ENCODE peak calls at places on chromosome 12, in nine cellular contexts. One of them, this sample, is unnamed.

GRCh38 chr12:230925-231671 is 17.1 kb upstream of the SLC6A12 start:
- DNase-seq in stromal cell of bone marrow: no peak
- DNase-seq in naive thymus-derived CD8-positive, alpha-beta T cell: no peak
- DNase-seq in HL-60: no peak
- DNase-seq in activated T-helper 1 cell treated with anti-CD3 and anti-CD28 coated beads, Interleukin-2, amount 50 U/mL, for 16 hours: no peak
- DNase-seq in activated CD8-positive, alpha-beta memory T cell treated with anti-CD3 and anti-CD28 coated beads for 1 hour: no peak
- DNase-seq in left lung: no peak
- DNase-seq in stimulated activated CD8-positive, alpha-beta memory T cell treated with anti-CD3 and anti-CD28 coated beads, Interleukin-15, amount 100 ng/mL, for 24 hours: no peak
- DNase-seq in erythroblast: no peak
- DNase-seq in this sample: no peak

GRCh38 chr12:121872546-121873223 is 14.0 kb upstream of the HPD start:
- DNase-seq in stromal cell of bone marrow: peak
- DNase-seq in naive thymus-derived CD8-positive, alpha-beta T cell: no peak
- DNase-seq in HL-60: no peak
- DNase-seq in activated T-helper 1 cell treated with anti-CD3 and anti-CD28 coated beads, Interleukin-2, amount 50 U/mL, for 16 hours: no peak
- DNase-seq in activated CD8-positive, alpha-beta memory T cell treated with anti-CD3 and anti-CD28 coated beads for 1 hour: no peak
- DNase-seq in left lung: peak
- DNase-seq in stimulated activated CD8-positive, alpha-beta memory T cell treated with anti-CD3 and anti-CD28 coated beads, Interleukin-15, amount 100 ng/mL, for 24 hours: no peak
- DNase-seq in erythroblast: peak
- DNase-seq in this sample: peak

GRCh38 chr12:109927622-109928021 is 27.5 kb downstream of the TCHP start:
- DNase-seq in stromal cell of bone marrow: no peak
- DNase-seq in naive thymus-derived CD8-positive, alpha-beta T cell: no peak
- DNase-seq in HL-60: peak
- DNase-seq in activated T-helper 1 cell treated with anti-CD3 and anti-CD28 coated beads, Interleukin-2, amount 50 U/mL, for 16 hours: no peak
- DNase-seq in activated CD8-positive, alpha-beta memory T cell treated with anti-CD3 and anti-CD28 coated beads for 1 hour: no peak
- DNase-seq in left lung: no peak
- DNase-seq in stimulated activated CD8-positive, alpha-beta memory T cell treated with anti-CD3 and anti-CD28 coated beads, Interleukin-15, amount 100 ng/mL, for 24 hours: no peak
- DNase-seq in erythroblast: peak
- DNase-seq in this sample: peak

GRCh38 chr12:118190266-118190665 is 54.3 kb downstream of the PEBP1 start:
- DNase-seq in stromal cell of bone marrow: peak
- DNase-seq in naive thymus-derived CD8-positive, alpha-beta T cell: no peak
- DNase-seq in HL-60: no peak
- DNase-seq in activated T-helper 1 cell treated with anti-CD3 and anti-CD28 coated beads, Interleukin-2, amount 50 U/mL, for 16 hours: no peak
- DNase-seq in activated CD8-positive, alpha-beta memory T cell treated with anti-CD3 and anti-CD28 coated beads for 1 hour: no peak
- DNase-seq in left lung: no peak
- DNase-seq in stimulated activated CD8-positive, alpha-beta memory T cell treated with anti-CD3 and anti-CD28 coated beads, Interleukin-15, amount 100 ng/mL, for 24 hours: no peak
- DNase-seq in erythroblast: no peak
- DNase-seq in this sample: peak

GRCh38 chr12:115451785-115452736 is 768.1 kb upstream of the TBX3 start:
- DNase-seq in stromal cell of bone marrow: no peak
- DNase-seq in naive thymus-derived CD8-positive, alpha-beta T cell: no peak
- DNase-seq in HL-60: no peak
- DNase-seq in activated T-helper 1 cell treated with anti-CD3 and anti-CD28 coated beads, Interleukin-2, amount 50 U/mL, for 16 hours: no peak
- DNase-seq in activated CD8-positive, alpha-beta memory T cell treated with anti-CD3 and anti-CD28 coated beads for 1 hour: no peak
- DNase-seq in left lung: no peak
- DNase-seq in stimulated activated CD8-positive, alpha-beta memory T cell treated with anti-CD3 and anti-CD28 coated beads, Interleukin-15, amount 100 ng/mL, for 24 hours: no peak
- DNase-seq in erythroblast: no peak
- DNase-seq in this sample: peak

GRCh38 chr12:56082382-56082781 is 2.4 kb downstream of the ERBB3 start:
- DNase-seq in stromal cell of bone marrow: no peak
- DNase-seq in naive thymus-derived CD8-positive, alpha-beta T cell: no peak
- DNase-seq in HL-60: no peak
- DNase-seq in activated T-helper 1 cell treated with anti-CD3 and anti-CD28 coated beads, Interleukin-2, amount 50 U/mL, for 16 hours: no peak
- DNase-seq in activated CD8-positive, alpha-beta memory T cell treated with anti-CD3 and anti-CD28 coated beads for 1 hour: no peak
- DNase-seq in left lung: no peak
- DNase-seq in stimulated activated CD8-positive, alpha-beta memory T cell treated with anti-CD3 and anti-CD28 coated beads, Interleukin-15, amount 100 ng/mL, for 24 hours: no peak
- DNase-seq in erythroblast: no peak
- DNase-seq in this sample: no peak

GRCh38 chr12:114403044-114403689 is 2.8 kb downstream of the TBX5 start:
- DNase-seq in stromal cell of bone marrow: no peak
- DNase-seq in naive thymus-derived CD8-positive, alpha-beta T cell: no peak
- DNase-seq in HL-60: no peak
- DNase-seq in activated T-helper 1 cell treated with anti-CD3 and anti-CD28 coated beads, Interleukin-2, amount 50 U/mL, for 16 hours: no peak
- DNase-seq in activated CD8-positive, alpha-beta memory T cell treated with anti-CD3 and anti-CD28 coated beads for 1 hour: no peak
- DNase-seq in left lung: no peak
- DNase-seq in stimulated activated CD8-positive, alpha-beta memory T cell treated with anti-CD3 and anti-CD28 coated beads, Interleukin-15, amount 100 ng/mL, for 24 hours: no peak
- DNase-seq in erythroblast: no peak
- DNase-seq in this sample: peak

GRCh38 chr12:12714276-12715001 is 2.7 kb upstream of the CDKN1B start:
- DNase-seq in stromal cell of bone marrow: no peak
- DNase-seq in naive thymus-derived CD8-positive, alpha-beta T cell: no peak
- DNase-seq in HL-60: peak
- DNase-seq in activated T-helper 1 cell treated with anti-CD3 and anti-CD28 coated beads, Interleukin-2, amount 50 U/mL, for 16 hours: peak
- DNase-seq in activated CD8-positive, alpha-beta memory T cell treated with anti-CD3 and anti-CD28 coated beads for 1 hour: no peak
- DNase-seq in left lung: no peak
- DNase-seq in stimulated activated CD8-positive, alpha-beta memory T cell treated with anti-CD3 and anti-CD28 coated beads, Interleukin-15, amount 100 ng/mL, for 24 hours: no peak
- DNase-seq in erythroblast: peak
- DNase-seq in this sample: peak

GRCh38 chr12:108129017-108129812 is at the start of gene WSCD2:
- DNase-seq in stromal cell of bone marrow: peak
- DNase-seq in naive thymus-derived CD8-positive, alpha-beta T cell: no peak
- DNase-seq in HL-60: peak
- DNase-seq in activated T-helper 1 cell treated with anti-CD3 and anti-CD28 coated beads, Interleukin-2, amount 50 U/mL, for 16 hours: no peak
- DNase-seq in activated CD8-positive, alpha-beta memory T cell treated with anti-CD3 and anti-CD28 coated beads for 1 hour: no peak
- DNase-seq in left lung: peak
- DNase-seq in stimulated activated CD8-positive, alpha-beta memory T cell treated with anti-CD3 and anti-CD28 coated beads, Interleukin-15, amount 100 ng/mL, for 24 hours: no peak
- DNase-seq in erythroblast: peak
- DNase-seq in this sample: peak

GRCh38 chr12:131112690-131113290 is 159.1 kb downstream of the ADGRD1 start:
- DNase-seq in stromal cell of bone marrow: no peak
- DNase-seq in naive thymus-derived CD8-positive, alpha-beta T cell: no peak
- DNase-seq in HL-60: no peak
- DNase-seq in activated T-helper 1 cell treated with anti-CD3 and anti-CD28 coated beads, Interleukin-2, amount 50 U/mL, for 16 hours: no peak
- DNase-seq in activated CD8-positive, alpha-beta memory T cell treated with anti-CD3 and anti-CD28 coated beads for 1 hour: no peak
- DNase-seq in left lung: no peak
- DNase-seq in stimulated activated CD8-positive, alpha-beta memory T cell treated with anti-CD3 and anti-CD28 coated beads, Interleukin-15, amount 100 ng/mL, for 24 hours: no peak
- DNase-seq in erythroblast: no peak
- DNase-seq in this sample: peak

GRCh38 chr12:120914794-120915193 is 10.6 kb upstream of the SPPL3 start:
- DNase-seq in stromal cell of bone marrow: no peak
- DNase-seq in naive thymus-derived CD8-positive, alpha-beta T cell: no peak
- DNase-seq in HL-60: no peak
- DNase-seq in activated T-helper 1 cell treated with anti-CD3 and anti-CD28 coated beads, Interleukin-2, amount 50 U/mL, for 16 hours: no peak
- DNase-seq in activated CD8-positive, alpha-beta memory T cell treated with anti-CD3 and anti-CD28 coated beads for 1 hour: no peak
- DNase-seq in left lung: no peak
- DNase-seq in stimulated activated CD8-positive, alpha-beta memory T cell treated with anti-CD3 and anti-CD28 coated beads, Interleukin-15, amount 100 ng/mL, for 24 hours: no peak
- DNase-seq in erythroblast: no peak
- DNase-seq in this sample: no peak

GRCh38 chr12:13173012-13173441 is 23.5 kb upstream of the EMP1 start:
- DNase-seq in stromal cell of bone marrow: peak
- DNase-seq in naive thymus-derived CD8-positive, alpha-beta T cell: no peak
- DNase-seq in HL-60: no peak
- DNase-seq in activated T-helper 1 cell treated with anti-CD3 and anti-CD28 coated beads, Interleukin-2, amount 50 U/mL, for 16 hours: no peak
- DNase-seq in activated CD8-positive, alpha-beta memory T cell treated with anti-CD3 and anti-CD28 coated beads for 1 hour: no peak
- DNase-seq in left lung: no peak
- DNase-seq in stimulated activated CD8-positive, alpha-beta memory T cell treated with anti-CD3 and anti-CD28 coated beads, Interleukin-15, amount 100 ng/mL, for 24 hours: no peak
- DNase-seq in erythroblast: no peak
- DNase-seq in this sample: peak